ENCODE peak calls at places on chromosomes 12 and 14, in nine cellular contexts. One of them, this sample, is unnamed.

GRCh38 chr12:41604830-41605229 is 416.7 kb downstream of the PDZRN4 start:
- DNase-seq in HTR-8/SVneo: no peak
- DNase-seq in glomerular endothelial cell: no peak
- DNase-seq in nephron progenitor cell: no peak
- DNase-seq in mucosa of gallbladder: no peak
- DNase-seq in NB4: peak; percentile 73
- DNase-seq in fibroblast of lung: peak; percentile 4
- DNase-seq in AG20443: no peak
- DNase-seq in CD8-positive, alpha-beta memory T cell: no peak
- DNase-seq in this sample: no peak

GRCh38 chr12:15910864-15911696 is at the start of gene DERA:
- DNase-seq in HTR-8/SVneo: peak; percentile 53
- DNase-seq in glomerular endothelial cell: no peak
- DNase-seq in nephron progenitor cell: peak; percentile 88
- DNase-seq in mucosa of gallbladder: peak; percentile 80
- DNase-seq in NB4: peak; percentile 84
- DNase-seq in fibroblast of lung: peak; percentile 67
- DNase-seq in AG20443: peak; percentile 95
- DNase-seq in CD8-positive, alpha-beta memory T cell: peak; percentile 50
- DNase-seq in this sample: peak; percentile 72

GRCh38 chr14:69152181-69152943 is 557 bp downstream of the DCAF5 start:
- DNase-seq in HTR-8/SVneo: peak; percentile 66
- DNase-seq in glomerular endothelial cell: no peak
- DNase-seq in nephron progenitor cell: no peak
- DNase-seq in mucosa of gallbladder: no peak
- DNase-seq in NB4: peak; percentile 70
- DNase-seq in fibroblast of lung: peak; percentile 54
- DNase-seq in AG20443: peak; percentile 24
- DNase-seq in CD8-positive, alpha-beta memory T cell: peak; percentile 64
- DNase-seq in this sample: peak; percentile 32

GRCh38 chr12:76608070-76608469 is 48.5 kb upstream of the OSBPL8 start:
- DNase-seq in HTR-8/SVneo: no peak
- DNase-seq in glomerular endothelial cell: no peak
- DNase-seq in nephron progenitor cell: no peak
- DNase-seq in mucosa of gallbladder: no peak
- DNase-seq in NB4: no peak
- DNase-seq in fibroblast of lung: no peak
- DNase-seq in AG20443: no peak
- DNase-seq in CD8-positive, alpha-beta memory T cell: no peak
- DNase-seq in this sample: no peak

GRCh38 chr12:66537866-66538265 is 141.0 kb downstream of the GRIP1 start:
- DNase-seq in HTR-8/SVneo: no peak
- DNase-seq in glomerular endothelial cell: no peak
- DNase-seq in nephron progenitor cell: no peak
- DNase-seq in mucosa of gallbladder: no peak
- DNase-seq in NB4: no peak
- DNase-seq in fibroblast of lung: no peak
- DNase-seq in AG20443: no peak
- DNase-seq in CD8-positive, alpha-beta memory T cell: no peak
- DNase-seq in this sample: no peak

GRCh38 chr12:124904306-124905098 is 9.9 kb downstream of the UBC start:
- DNase-seq in HTR-8/SVneo: peak; percentile 89
- DNase-seq in glomerular endothelial cell: no peak
- DNase-seq in nephron progenitor cell: peak; percentile 31
- DNase-seq in mucosa of gallbladder: peak; percentile 92
- DNase-seq in NB4: peak; percentile 90
- DNase-seq in fibroblast of lung: peak; percentile 93
- DNase-seq in AG20443: peak; percentile 96
- DNase-seq in CD8-positive, alpha-beta memory T cell: no peak
- DNase-seq in this sample: peak; percentile 89

GRCh38 chr12:126930234-126930633 is 1336.7 kb upstream of the TMEM132C start:
- DNase-seq in HTR-8/SVneo: no peak
- DNase-seq in glomerular endothelial cell: no peak
- DNase-seq in nephron progenitor cell: no peak
- DNase-seq in mucosa of gallbladder: no peak
- DNase-seq in NB4: no peak
- DNase-seq in fibroblast of lung: no peak
- DNase-seq in AG20443: no peak
- DNase-seq in CD8-positive, alpha-beta memory T cell: no peak
- DNase-seq in this sample: no peak

GRCh38 chr12:90163975-90164374 is 455.3 kb upstream of the ATP2B1 start:
- DNase-seq in HTR-8/SVneo: no peak
- DNase-seq in glomerular endothelial cell: no peak
- DNase-seq in nephron progenitor cell: no peak
- DNase-seq in mucosa of gallbladder: no peak
- DNase-seq in NB4: peak; percentile 13
- DNase-seq in fibroblast of lung: no peak
- DNase-seq in AG20443: peak; percentile 10
- DNase-seq in CD8-positive, alpha-beta memory T cell: no peak
- DNase-seq in this sample: no peak

GRCh38 chr12:64666054-64666914 is 56.0 kb downstream of the RASSF3 start:
- DNase-seq in HTR-8/SVneo: no peak
- DNase-seq in glomerular endothelial cell: no peak
- DNase-seq in nephron progenitor cell: no peak
- DNase-seq in mucosa of gallbladder: no peak
- DNase-seq in NB4: no peak
- DNase-seq in fibroblast of lung: peak; percentile 49
- DNase-seq in AG20443: no peak
- DNase-seq in CD8-positive, alpha-beta memory T cell: no peak
- DNase-seq in this sample: no peak

GRCh38 chr14:105154476-105154871 is 14.1 kb downstream of the JAG2 start:
- DNase-seq in HTR-8/SVneo: no peak
- DNase-seq in glomerular endothelial cell: no peak
- DNase-seq in nephron progenitor cell: no peak
- DNase-seq in mucosa of gallbladder: no peak
- DNase-seq in NB4: no peak
- DNase-seq in fibroblast of lung: no peak
- DNase-seq in AG20443: peak; percentile 57
- DNase-seq in CD8-positive, alpha-beta memory T cell: no peak
- DNase-seq in this sample: no peak

GRCh38 chr12:49987620-49988303 is 15.0 kb downstream of the AQP6 start:
- DNase-seq in HTR-8/SVneo: no peak
- DNase-seq in glomerular endothelial cell: no peak
- DNase-seq in nephron progenitor cell: no peak
- DNase-seq in mucosa of gallbladder: peak; percentile 64
- DNase-seq in NB4: peak; percentile 80
- DNase-seq in fibroblast of lung: no peak
- DNase-seq in AG20443: no peak
- DNase-seq in CD8-positive, alpha-beta memory T cell: no peak
- DNase-seq in this sample: no peak

GRCh38 chr12:132160016-132160415 is 15.8 kb downstream of the NOC4L start:
- DNase-seq in HTR-8/SVneo: no peak
- DNase-seq in glomerular endothelial cell: no peak
- DNase-seq in nephron progenitor cell: no peak
- DNase-seq in mucosa of gallbladder: no peak
- DNase-seq in NB4: no peak
- DNase-seq in fibroblast of lung: no peak
- DNase-seq in AG20443: no peak
- DNase-seq in CD8-positive, alpha-beta memory T cell: no peak
- DNase-seq in this sample: no peak

GRCh38 chr14:95666450-95666849 is 19.8 kb upstream of the TCL1B start:
- DNase-seq in HTR-8/SVneo: no peak
- DNase-seq in glomerular endothelial cell: no peak
- DNase-seq in nephron progenitor cell: no peak
- DNase-seq in mucosa of gallbladder: no peak
- DNase-seq in NB4: no peak
- DNase-seq in fibroblast of lung: no peak
- DNase-seq in AG20443: no peak
- DNase-seq in CD8-positive, alpha-beta memory T cell: no peak
- DNase-seq in this sample: no peak

GRCh38 chr12:51886021-51886710 is 1.7 kb upstream of the ANKRD33 start:
- DNase-seq in HTR-8/SVneo: peak; percentile 89
- DNase-seq in glomerular endothelial cell: peak; percentile 91
- DNase-seq in nephron progenitor cell: no peak
- DNase-seq in mucosa of gallbladder: peak; percentile 81
- DNase-seq in NB4: peak; percentile 92
- DNase-seq in fibroblast of lung: peak; percentile 98
- DNase-seq in AG20443: peak; percentile 96
- DNase-seq in CD8-positive, alpha-beta memory T cell: peak; percentile 28
- DNase-seq in this sample: peak; percentile 58

GRCh38 chr14:30317729-30318128 is 241.2 kb upstream of the G2E3 start:
- DNase-seq in HTR-8/SVneo: no peak
- DNase-seq in glomerular endothelial cell: no peak
- DNase-seq in nephron progenitor cell: no peak
- DNase-seq in mucosa of gallbladder: no peak
- DNase-seq in NB4: no peak
- DNase-seq in fibroblast of lung: no peak
- DNase-seq in AG20443: no peak
- DNase-seq in CD8-positive, alpha-beta memory T cell: no peak
- DNase-seq in this sample: no peak

GRCh38 chr14:70916776-70917175 is 9.5 kb downstream of the PCNX1 start:
- DNase-seq in HTR-8/SVneo: no peak
- DNase-seq in glomerular endothelial cell: no peak
- DNase-seq in nephron progenitor cell: no peak
- DNase-seq in mucosa of gallbladder: no peak
- DNase-seq in NB4: no peak
- DNase-seq in fibroblast of lung: no peak
- DNase-seq in AG20443: no peak
- DNase-seq in CD8-positive, alpha-beta memory T cell: no peak
- DNase-seq in this sample: no peak

GRCh38 chr12:29807125-29807524 is 23.4 kb upstream of the TMTC1 start:
- DNase-seq in HTR-8/SVneo: no peak
- DNase-seq in glomerular endothelial cell: no peak
- DNase-seq in nephron progenitor cell: no peak
- DNase-seq in mucosa of gallbladder: no peak
- DNase-seq in NB4: no peak
- DNase-seq in fibroblast of lung: peak; percentile 81
- DNase-seq in AG20443: no peak
- DNase-seq in CD8-positive, alpha-beta memory T cell: no peak
- DNase-seq in this sample: no peak